ENCODE peak calls at places on chromosomes 6 and 20, in six cellular contexts. R is activated T-cell treated with anti-CD3 and anti-CD28 coated beads for 1 hour, X is HFFc6, U is Calu3, M is fibroblast of mammary gland, L is brain microvascular endothelial cell. T is an unnamed sample.

GRCh38 chr20:6178537-6178936 is 55.7 kb upstream of the FERMT1 start:
- DNase-seq in R (no peak), X (peak), U (no peak), M (peak), L (peak), T (no peak)

GRCh38 chr20:6651016-6651415 is 116.5 kb upstream of the BMP2 start:
- DNase-seq in R (no peak), X (no peak), U (peak), M (peak), L (peak), T (peak)

GRCh38 chr6:161273356-161273751 is 507 bp downstream of the AGPAT4 start:
- DNase-seq in R (peak), X (peak), U (peak), M (peak), L (peak), T (no peak)

GRCh38 chr6:74182992-74183391 is 487.0 kb downstream of the CD109 start:
- DNase-seq in R (no peak), X (no peak), U (no peak), M (peak), L (no peak), T (no peak)

GRCh38 chr6:88208736-88209135 is 42.6 kb upstream of the CNR1 start:
- DNase-seq in R (no peak), X (no peak), U (no peak), M (peak), L (no peak), T (no peak)

GRCh38 chr6:14499804-14500203 is 382.2 kb downstream of the CD83 start:
- DNase-seq in R (no peak), X (peak), U (no peak), M (peak), L (peak), T (no peak)

GRCh38 chr6:25506020-25506419 is 146.0 kb upstream of the SCGN start:
- DNase-seq in R (no peak), X (no peak), U (no peak), M (no peak), L (no peak), T (no peak)

GRCh38 chr6:108955329-108955949 is 107.2 kb downstream of the ARMC2 start:
- DNase-seq in R (no peak), X (no peak), U (no peak), M (no peak), L (no peak), T (no peak)

GRCh38 chr20:24629668-24630067 is 160.2 kb downstream of the SYNDIG1 start:
- DNase-seq in R (no peak), X (no peak), U (no peak), M (no peak), L (no peak), T (no peak)

GRCh38 chr6:168413856-168414255 is 27.1 kb upstream of the SMOC2 start:
- DNase-seq in R (no peak), X (no peak), U (no peak), M (no peak), L (no peak), T (no peak)

GRCh38 chr6:11172501-11173337 is 59.7 kb downstream of the NEDD9 start:
- DNase-seq in R (peak), X (no peak), U (peak), M (peak), L (peak), T (peak)

GRCh38 chr6:125818225-125818657 is 27.5 kb downstream of the NCOA7 start:
- DNase-seq in R (no peak), X (no peak), U (no peak), M (no peak), L (no peak), T (no peak)

GRCh38 chr6:43735642-43736199 is 34.3 kb upstream of the VEGFA start:
- DNase-seq in R (no peak), X (no peak), U (no peak), M (no peak), L (no peak), T (no peak)